ENCODE peak calls at places on chromosomes 11 and 22, in four cellular contexts. One of them, this sample, is unnamed.

GRCh38 chr11:102139081-102139498 is 28.8 kb downstream of the YAP1 start:
- DNase-seq in NCI-H345: no peak
- DNase-seq in GM13977: no peak
- DNase-seq in stimulated activated CD8-positive, alpha-beta memory T cell treated with anti-CD3 and anti-CD28 coated beads, Interleukin-15, amount 100 ng/mL, for 1 hour: no peak
- DNase-seq in this sample: no peak

GRCh38 chr11:47004595-47005033 is 68.1 kb downstream of the CSTPP1 start:
- DNase-seq in NCI-H345: no peak
- DNase-seq in GM13977: no peak
- DNase-seq in stimulated activated CD8-positive, alpha-beta memory T cell treated with anti-CD3 and anti-CD28 coated beads, Interleukin-15, amount 100 ng/mL, for 1 hour: no peak
- DNase-seq in this sample: no peak

GRCh38 chr22:38133331-38133730 is 22.8 kb upstream of the BAIAP2L2 start:
- DNase-seq in NCI-H345: no peak
- DNase-seq in GM13977: no peak
- DNase-seq in stimulated activated CD8-positive, alpha-beta memory T cell treated with anti-CD3 and anti-CD28 coated beads, Interleukin-15, amount 100 ng/mL, for 1 hour: no peak
- DNase-seq in this sample: no peak

GRCh38 chr11:125164422-125165110 is at the start of gene PKNOX2:
- DNase-seq in NCI-H345: peak
- DNase-seq in GM13977: peak
- DNase-seq in stimulated activated CD8-positive, alpha-beta memory T cell treated with anti-CD3 and anti-CD28 coated beads, Interleukin-15, amount 100 ng/mL, for 1 hour: peak
- DNase-seq in this sample: peak

GRCh38 chr22:36363378-36363931 is 24.3 kb downstream of the MYH9 start:
- DNase-seq in NCI-H345: no peak
- DNase-seq in GM13977: no peak
- DNase-seq in stimulated activated CD8-positive, alpha-beta memory T cell treated with anti-CD3 and anti-CD28 coated beads, Interleukin-15, amount 100 ng/mL, for 1 hour: no peak
- DNase-seq in this sample: no peak

GRCh38 chr22:30325724-30326703 is 727 bp downstream of the TBC1D10A start:
- DNase-seq in NCI-H345: peak
- DNase-seq in GM13977: peak
- DNase-seq in stimulated activated CD8-positive, alpha-beta memory T cell treated with anti-CD3 and anti-CD28 coated beads, Interleukin-15, amount 100 ng/mL, for 1 hour: no peak
- DNase-seq in this sample: no peak

GRCh38 chr22:19783531-19784395 is 23.2 kb downstream of the TBX1 start:
- DNase-seq in NCI-H345: peak
- DNase-seq in GM13977: no peak
- DNase-seq in stimulated activated CD8-positive, alpha-beta memory T cell treated with anti-CD3 and anti-CD28 coated beads, Interleukin-15, amount 100 ng/mL, for 1 hour: no peak
- DNase-seq in this sample: no peak

GRCh38 chr11:132901638-132902610 is 630.4 kb downstream of the OPCML start:
- DNase-seq in NCI-H345: no peak
- DNase-seq in GM13977: no peak
- DNase-seq in stimulated activated CD8-positive, alpha-beta memory T cell treated with anti-CD3 and anti-CD28 coated beads, Interleukin-15, amount 100 ng/mL, for 1 hour: no peak
- DNase-seq in this sample: no peak

GRCh38 chr11:2774173-2775082 is 74.6 kb upstream of the KCNQ1OT1 start:
- DNase-seq in NCI-H345: no peak
- DNase-seq in GM13977: no peak
- DNase-seq in stimulated activated CD8-positive, alpha-beta memory T cell treated with anti-CD3 and anti-CD28 coated beads, Interleukin-15, amount 100 ng/mL, for 1 hour: no peak
- DNase-seq in this sample: no peak

GRCh38 chr11:74011360-74012071 is 2.6 kb upstream of the UCP3 start:
- DNase-seq in NCI-H345: no peak
- DNase-seq in GM13977: peak
- DNase-seq in stimulated activated CD8-positive, alpha-beta memory T cell treated with anti-CD3 and anti-CD28 coated beads, Interleukin-15, amount 100 ng/mL, for 1 hour: no peak
- DNase-seq in this sample: no peak

GRCh38 chr11:132099692-132100091 is 729.3 kb downstream of the NTM start:
- DNase-seq in NCI-H345: no peak
- DNase-seq in GM13977: no peak
- DNase-seq in stimulated activated CD8-positive, alpha-beta memory T cell treated with anti-CD3 and anti-CD28 coated beads, Interleukin-15, amount 100 ng/mL, for 1 hour: no peak
- DNase-seq in this sample: no peak

GRCh38 chr22:17257091-17257490 is 37.9 kb upstream of the ADA2 start:
- DNase-seq in NCI-H345: no peak
- DNase-seq in GM13977: no peak
- DNase-seq in stimulated activated CD8-positive, alpha-beta memory T cell treated with anti-CD3 and anti-CD28 coated beads, Interleukin-15, amount 100 ng/mL, for 1 hour: no peak
- DNase-seq in this sample: no peak

GRCh38 chr22:37680191-37680851 is 4.9 kb downstream of the LGALS1 start:
- DNase-seq in NCI-H345: no peak
- DNase-seq in GM13977: no peak
- DNase-seq in stimulated activated CD8-positive, alpha-beta memory T cell treated with anti-CD3 and anti-CD28 coated beads, Interleukin-15, amount 100 ng/mL, for 1 hour: no peak
- DNase-seq in this sample: no peak

GRCh38 chr11:57482782-57483569 is 22.6 kb downstream of the RTN4RL2 start:
- DNase-seq in NCI-H345: peak
- DNase-seq in GM13977: peak
- DNase-seq in stimulated activated CD8-positive, alpha-beta memory T cell treated with anti-CD3 and anti-CD28 coated beads, Interleukin-15, amount 100 ng/mL, for 1 hour: peak
- DNase-seq in this sample: peak

GRCh38 chr11:123519055-123519796 is 89.2 kb downstream of the GRAMD1B start:
- DNase-seq in NCI-H345: no peak
- DNase-seq in GM13977: no peak
- DNase-seq in stimulated activated CD8-positive, alpha-beta memory T cell treated with anti-CD3 and anti-CD28 coated beads, Interleukin-15, amount 100 ng/mL, for 1 hour: no peak
- DNase-seq in this sample: no peak

GRCh38 chr22:22884888-22885840 is 2.5 kb upstream of the IGLL5 start:
- DNase-seq in NCI-H345: no peak
- DNase-seq in GM13977: peak
- DNase-seq in stimulated activated CD8-positive, alpha-beta memory T cell treated with anti-CD3 and anti-CD28 coated beads, Interleukin-15, amount 100 ng/mL, for 1 hour: no peak
- DNase-seq in this sample: no peak

GRCh38 chr22:35172452-35172851 is 84.8 kb upstream of the HMGXB4 start:
- DNase-seq in NCI-H345: peak
- DNase-seq in GM13977: no peak
- DNase-seq in stimulated activated CD8-positive, alpha-beta memory T cell treated with anti-CD3 and anti-CD28 coated beads, Interleukin-15, amount 100 ng/mL, for 1 hour: no peak
- DNase-seq in this sample: no peak

GRCh38 chr11:100240051-100240450 is 447.0 kb upstream of the ARHGAP42 start:
- DNase-seq in NCI-H345: no peak
- DNase-seq in GM13977: no peak
- DNase-seq in stimulated activated CD8-positive, alpha-beta memory T cell treated with anti-CD3 and anti-CD28 coated beads, Interleukin-15, amount 100 ng/mL, for 1 hour: no peak
- DNase-seq in this sample: no peak